ENCODE peak calls at places on chromosomes 7 and 10, in eight cellular contexts. B is stimulated activated CD4-positive, alpha-beta T cell treated with anti-CD3 and anti-CD28 coated beads, Interleukin-2, amount 100 ng/mL, for 48 hours; P is sciatic nerve; E is T1000; G is HuH-7.5; R is amygdala; N is H4; T is effector memory CD4-positive, alpha-beta T cell. F is an unnamed sample.

GRCh38 chr10:60896033-60896432 is 48.0 kb downstream of the RHOBTB1 start:
- DNase-seq in P (no peak), R (no peak), B (no peak), T (no peak), N (no peak), E (no peak), G (no peak), F (no peak)

GRCh38 chr10:118712080-118712479 is 42.7 kb downstream of the CACUL1 start:
- DNase-seq in N (no peak), E (no peak), R (no peak), P (no peak), B (no peak), T (no peak), G (no peak), F (no peak)

GRCh38 chr10:81920213-81920829 is 45.3 kb downstream of the NRG3 start:
- DNase-seq in G (peak; percentile 7), T (no peak), N (no peak), E (no peak), P (no peak), R (no peak), B (peak; percentile 7), F (no peak)

GRCh38 chr7:116621649-116622048 is 50.3 kb upstream of the MET start:
- DNase-seq in E (no peak), G (no peak), N (no peak), B (no peak), P (no peak), R (no peak), T (no peak), F (no peak)

GRCh38 chr7:100867796-100868485 is 754 bp downstream of the TRIP6 start:
- DNase-seq in G (no peak), P (no peak), B (no peak), R (no peak), N (no peak), E (no peak), T (no peak), F (no peak)

GRCh38 chr7:95636140-95636539 is 39.8 kb upstream of the PDK4 start:
- DNase-seq in B (no peak), N (no peak), G (no peak), R (no peak), P (no peak), T (no peak), E (no peak), F (no peak)

GRCh38 chr7:139044813-139045794 is 9.3 kb upstream of the ZC3HAV1L start:
- DNase-seq in E (no peak), R (no peak), B (no peak), P (no peak), G (no peak), N (no peak), T (no peak), F (no peak)

GRCh38 chr7:37201003-37201875 is 247.4 kb downstream of the ELMO1 start:
- DNase-seq in G (peak; percentile 66), T (no peak), E (peak; percentile 62), P (peak; percentile 91), R (no peak), N (peak; percentile 87), B (peak; percentile 49), F (peak; percentile 92)

GRCh38 chr7:19944363-19945120 is 171.1 kb upstream of the TMEM196 start:
- DNase-seq in N (no peak), R (no peak), P (no peak), T (no peak), E (no peak), G (no peak), B (no peak), F (no peak)

GRCh38 chr10:21757601-21757901 is 223.5 kb downstream of the MLLT10 start:
- DNase-seq in E (no peak), R (no peak), P (no peak), B (no peak), G (no peak), T (no peak), N (no peak), F (no peak)

GRCh38 chr7:17690030-17690429 is 250.3 kb downstream of the SNX13 start:
- DNase-seq in T (no peak), B (no peak), N (peak; percentile 96), P (no peak), R (no peak), G (no peak), E (no peak), F (no peak)

GRCh38 chr10:68139451-68140272 is 30.4 kb downstream of the MYPN start:
- DNase-seq in P (no peak), N (no peak), E (no peak), T (no peak), G (no peak), R (no peak), B (no peak), F (no peak)

GRCh38 chr10:68099736-68100135 is 9.6 kb upstream of the MYPN start:
- DNase-seq in R (no peak), T (no peak), B (no peak), E (no peak), G (no peak), N (peak; percentile 30), P (no peak), F (no peak)

GRCh38 chr7:77958436-77958835 is 159.9 kb downstream of the PHTF2 start:
- DNase-seq in R (no peak), N (no peak), P (no peak), B (no peak), E (no peak), T (no peak), G (no peak), F (no peak)